ENCODE peak calls at places on chromosomes 5 and 9, in seven cellular contexts. A is cardiac fibroblast, D is fibroblast of lung, H is fibroblast of the aortic adventitia, B is WERI-Rb-1, Y is left ventricle myocardium inferior, C is coronary artery. K is an unnamed sample.

GRCh38 chr9:91037511-91038482 is 236.2 kb downstream of the SYK start:
- DNase-seq in D (peak), H (peak), C (peak), Y (no peak), A (peak), B (no peak), K (peak)

GRCh38 chr5:58773744-58774441 is 191.0 kb downstream of the RAB3C start:
- DNase-seq in C (no peak), D (no peak), Y (peak), H (no peak), A (peak), B (no peak), K (no peak)

GRCh38 chr9:33818167-33818831 is 1.3 kb downstream of the UBE2R2 start:
- DNase-seq in C (peak), B (no peak), A (no peak), Y (peak), H (no peak), D (no peak), K (no peak)

GRCh38 chr9:74824654-74825053 is 63.1 kb downstream of the TRPM6 start:
- DNase-seq in D (peak), B (no peak), C (no peak), A (peak), H (peak), Y (no peak), K (peak)

GRCh38 chr5:76062502-76062901 is 20.7 kb upstream of the SV2C start:
- DNase-seq in A (no peak), B (no peak), D (no peak), C (no peak), H (no peak), Y (no peak), K (no peak)

GRCh38 chr5:81203729-81204128 is 29.4 kb upstream of the CKMT2 start:
- DNase-seq in H (no peak), A (no peak), Y (no peak), D (no peak), B (no peak), C (no peak), K (no peak)

GRCh38 chr5:143051244-143052058 is 281.3 kb downstream of the ARHGAP26 start:
- DNase-seq in H (peak), A (peak), Y (no peak), B (no peak), D (peak), C (no peak), K (peak)

GRCh38 chr9:72839140-72839539 is 113.7 kb downstream of the ALDH1A1 start:
- DNase-seq in B (no peak), H (peak), D (peak), C (no peak), A (peak), Y (no peak), K (no peak)

GRCh38 chr5:40437452-40437861 is 242.3 kb upstream of the PTGER4 start:
- DNase-seq in C (no peak), Y (no peak), A (peak), H (peak), D (peak), B (no peak), K (peak)

GRCh38 chr9:27924502-27924901 is 351.2 kb upstream of the C9orf72 start:
- DNase-seq in A (no peak), D (no peak), C (no peak), Y (no peak), H (no peak), B (no peak), K (no peak)

GRCh38 chr5:170632985-170633234 is 129.1 kb downstream of the KCNIP1 start:
- DNase-seq in C (peak), H (no peak), Y (peak), A (no peak), D (no peak), B (peak), K (no peak)

GRCh38 chr9:121700165-121700830 is 48.9 kb downstream of the DAB2IP start:
- DNase-seq in Y (peak), H (peak), C (no peak), A (peak), B (peak), D (peak), K (no peak)

GRCh38 chr9:112884086-112884485 is 6.6 kb downstream of the SLC46A2 start:
- DNase-seq in D (peak), H (peak), Y (no peak), B (no peak), A (peak), C (peak), K (no peak)

GRCh38 chr9:130426883-130427282 is 17.9 kb upstream of the ASS1 start:
- DNase-seq in C (no peak), D (peak), Y (no peak), B (no peak), H (peak), A (peak), K (no peak)

GRCh38 chr9:107141967-107142366 is 141.1 kb upstream of the RAD23B start:
- DNase-seq in Y (no peak), B (peak), C (no peak), D (peak), H (peak), A (peak), K (no peak)

GRCh38 chr9:135983745-135984710 is 22.9 kb upstream of the UBAC1 start:
- DNase-seq in B (peak), Y (no peak), H (no peak), A (no peak), C (no peak), D (no peak), K (no peak)

GRCh38 chr5:73812457-73812856 is 186.5 kb downstream of the ARHGEF28 start:
- DNase-seq in B (no peak), D (peak), A (no peak), Y (no peak), C (no peak), H (no peak), K (no peak)

GRCh38 chr5:81393783-81394718 is at the start of gene ACOT12:
- DNase-seq in Y (no peak), H (peak), C (no peak), D (peak), A (peak), B (no peak), K (no peak)

GRCh38 chr9:90906316-90907055 is 104.9 kb downstream of the SYK start:
- DNase-seq in Y (no peak), C (peak), B (no peak), A (no peak), D (no peak), H (no peak), K (no peak)

GRCh38 chr5:33287242-33287641 is 153.5 kb upstream of the TARS1 start:
- DNase-seq in H (no peak), D (no peak), Y (no peak), A (no peak), B (no peak), C (no peak), K (no peak)
- TF ChIP-seq CTCF in H (no peak), D (no peak), Y (no peak), A (no peak), B (no peak), C (no peak), K (no peak)

DNA sequence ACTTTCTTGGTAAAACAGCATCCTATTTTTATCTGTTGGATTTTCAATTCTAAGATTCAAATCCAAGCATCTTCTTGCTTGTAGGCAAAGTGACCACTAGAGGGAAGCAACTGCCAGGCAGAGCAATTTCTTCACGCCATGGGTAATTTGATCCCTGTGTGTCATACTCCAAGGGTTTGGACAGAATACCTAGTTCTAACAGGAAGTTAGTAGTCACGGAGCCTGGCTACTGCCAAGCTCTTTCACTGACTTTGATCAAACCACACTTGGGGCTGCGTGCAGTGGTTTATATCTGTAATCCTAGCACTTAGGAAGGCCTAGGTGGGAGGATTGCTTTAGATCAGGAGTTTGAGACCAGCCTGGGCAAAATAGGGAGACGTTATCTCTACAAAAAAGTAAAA is 473.6 kb upstream of the TNC start:
- DNase-seq in D (peak), H (peak), Y (peak), B (peak), C (peak), A (peak), K (peak)
- TF ChIP-seq CTCF in D (peak), H (peak), Y (peak), B (peak), C (peak), A (peak), K (peak)

DNA sequence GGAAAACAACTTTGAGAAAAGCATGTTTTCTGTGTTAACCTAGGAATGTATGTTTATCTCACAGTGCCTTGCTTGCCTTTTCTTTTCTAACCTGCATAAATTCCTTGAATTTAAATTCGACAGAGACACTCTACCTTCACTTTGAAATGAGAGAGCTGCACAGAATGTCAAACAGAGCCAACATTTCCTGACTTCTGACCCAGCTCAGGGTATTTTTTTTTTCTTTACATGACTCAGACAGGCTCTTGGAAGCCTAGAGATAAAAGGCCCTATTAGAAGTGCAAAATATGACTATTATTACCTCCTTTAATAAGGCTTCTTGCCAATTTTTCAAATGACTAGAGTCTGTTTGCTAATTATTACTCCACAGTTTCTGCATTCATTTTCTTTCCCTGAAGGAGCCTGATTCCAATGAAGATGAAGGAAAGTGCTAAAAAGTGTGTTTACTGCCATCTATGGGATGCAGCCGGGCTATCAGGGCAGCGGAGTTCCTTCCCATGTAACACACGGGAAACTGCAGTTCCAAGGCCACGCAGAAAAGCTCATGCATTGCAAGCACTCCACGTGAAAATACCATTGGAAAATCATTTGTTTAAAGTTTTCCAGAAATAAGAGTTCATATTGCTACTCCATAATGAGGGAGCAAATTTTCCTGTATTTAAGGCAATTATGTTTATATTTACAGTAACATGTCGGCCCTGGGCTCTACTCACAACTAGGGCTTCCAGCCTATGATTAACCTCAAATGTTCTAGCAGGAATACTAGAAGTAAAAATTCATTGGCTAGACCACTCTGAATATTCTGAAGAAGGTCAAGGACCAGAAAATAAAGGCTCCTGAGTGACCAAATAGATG is 485.6 kb downstream of the ZSWIM6 start:
- DNase-seq in D (peak), H (peak), Y (peak), C (no peak), B (peak), A (peak), K (peak)
- TF ChIP-seq CTCF in D (peak), H (peak), Y (peak), C (no peak), B (peak), A (peak), K (peak)

GRCh38 chr5:2383678-2384025 is 367.8 kb downstream of the IRX2 start:
- DNase-seq in A (no peak), B (no peak), D (no peak), C (no peak), H (no peak), Y (no peak), K (no peak)
- TF ChIP-seq CTCF in A (no peak), B (no peak), D (no peak), C (no peak), H (no peak), Y (no peak), K (no peak)

GRCh38 chr9:137162505-137163100 is 7.2 kb downstream of the LRRC26 start:
- DNase-seq in H (no peak), D (no peak), B (no peak), A (no peak), Y (no peak), C (no peak), K (no peak)
- TF ChIP-seq CTCF in H (no peak), D (no peak), B (no peak), A (no peak), Y (peak), C (no peak), K (no peak)

DNA sequence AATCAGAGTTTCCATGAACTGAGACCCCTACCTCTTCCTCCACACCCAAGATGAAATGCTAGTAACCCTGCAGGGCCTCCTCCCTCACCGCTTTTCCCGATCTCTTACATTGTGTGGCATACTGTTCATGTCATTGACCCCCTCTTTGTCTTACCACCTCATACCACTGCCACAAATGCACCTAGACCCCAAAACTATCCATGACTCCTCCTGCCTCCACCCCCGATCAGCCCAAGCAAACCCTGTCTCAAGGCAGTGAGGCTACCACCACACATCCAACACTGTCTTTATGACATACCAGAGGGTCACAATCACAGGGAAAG is 55.7 kb downstream of the PLAC8L1 start:
- DNase-seq in D (no peak), H (no peak), Y (no peak), A (no peak), C (no peak), B (no peak), K (no peak)
- TF ChIP-seq CTCF in D (no peak), H (no peak), Y (peak), A (no peak), C (no peak), B (no peak), K (no peak)

DNA sequence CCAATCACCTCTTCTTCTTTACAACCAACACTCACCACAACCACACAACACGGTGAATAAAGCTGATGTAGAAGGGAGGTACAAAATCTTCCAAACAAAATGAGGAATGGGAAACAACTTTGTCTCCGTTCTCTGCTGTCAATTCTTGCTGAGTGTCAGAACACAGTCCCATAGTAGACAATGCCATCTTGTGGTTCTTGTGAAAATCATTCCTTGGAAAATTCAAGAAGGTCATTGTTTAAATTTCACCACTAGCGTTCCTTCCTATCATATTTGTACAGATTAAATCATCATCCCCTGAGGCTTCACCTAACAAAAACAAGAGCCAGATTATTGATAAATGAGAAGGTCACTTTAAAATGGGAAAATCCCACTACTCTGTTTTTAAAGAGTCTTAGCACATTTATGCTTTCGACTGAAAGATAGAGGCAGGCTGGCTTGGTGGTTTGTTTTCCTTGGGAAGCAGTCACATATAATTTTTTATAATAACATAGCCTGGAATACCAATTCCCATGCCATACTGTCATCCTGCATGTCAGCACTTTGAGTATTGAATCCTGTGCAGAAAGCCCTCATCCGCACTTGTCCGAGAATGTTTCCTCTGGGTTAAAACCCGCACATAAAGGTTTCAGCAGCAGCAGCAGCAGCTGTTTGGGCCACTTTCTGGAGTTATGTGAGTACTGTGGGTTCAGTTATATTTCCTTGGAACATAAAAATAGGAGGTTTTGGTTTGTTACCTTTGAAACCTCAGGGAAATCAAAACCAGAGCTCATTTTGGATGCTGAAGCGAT is 395.0 kb upstream of the SMARCA2 start:
- DNase-seq in C (no peak), H (no peak), A (peak), Y (no peak), B (no peak), D (no peak), K (no peak)
- TF ChIP-seq CTCF in C (no peak), H (no peak), A (no peak), Y (peak), B (no peak), D (no peak), K (no peak)

DNA sequence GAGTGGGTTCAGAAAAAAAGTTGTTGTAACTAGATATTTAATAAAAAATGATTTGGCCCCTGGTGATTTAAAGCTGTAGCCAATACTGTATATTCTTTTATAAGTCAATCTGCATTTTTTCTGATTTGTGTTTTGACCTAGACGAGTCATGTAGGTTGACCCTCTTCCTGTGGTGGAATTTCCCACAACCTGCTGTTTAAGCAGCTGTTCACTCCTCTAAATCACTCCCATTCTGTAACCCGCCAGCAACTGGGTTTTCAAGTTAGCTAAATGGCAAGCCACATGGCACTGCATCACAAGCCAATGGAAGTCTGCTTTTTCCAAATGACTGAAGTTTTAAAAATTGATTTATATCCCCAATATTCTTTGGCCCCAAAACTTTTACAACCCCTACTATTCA is 184.7 kb upstream of the TLE4 start:
- DNase-seq in H (no peak), A (no peak), B (no peak), C (no peak), D (peak), Y (no peak), K (no peak)
- TF ChIP-seq CTCF in H (no peak), A (no peak), B (no peak), C (no peak), D (no peak), Y (no peak), K (no peak)

K was measured in AG09319.